ENCODE peak calls at places on chromosomes 4 and X, in five cellular contexts. U, J, M, S and G are unnamed samples.
A peak's percentile ranks its signal among the peaks of the same experiment; 100 is the strongest.

GRCh38 chrX:96435636-96436035 is 249.0 kb upstream of the DIAPH2 start:
- DNase-seq in U (no peak), J (peak; percentile 11), M (no peak), S (no peak), G (no peak)

GRCh38 chr4:17063870-17064269 is 165.4 kb upstream of the LDB2 start:
- DNase-seq in U (no peak), J (peak; percentile 29), M (no peak), S (no peak), G (no peak)

GRCh38 chr4:182264139-182264752 is 21.0 kb downstream of the TENM3 start:
- DNase-seq in U (no peak), J (no peak), M (no peak), S (no peak), G (no peak)

GRCh38 chr4:182738283-182739047 is 178.7 kb downstream of the DCTD start:
- DNase-seq in U (no peak), J (no peak), M (no peak), S (no peak), G (no peak)

GRCh38 chr4:82284475-82284857 is 89.3 kb downstream of the HNRNPD start:
- DNase-seq in U (no peak), J (peak; percentile 2), M (no peak), S (no peak), G (no peak)

GRCh38 chr4:100288811-100289529 is 98.7 kb upstream of the DDIT4L start:
- DNase-seq in U (no peak), J (no peak), M (no peak), S (no peak), G (no peak)

GRCh38 chrX:134695999-134696398 is 37.7 kb upstream of the PLAC1 start:
- DNase-seq in U (no peak), J (no peak), M (no peak), S (no peak), G (no peak)

GRCh38 chrX:8147216-8147615 is 23.9 kb downstream of the VCX2 start:
- DNase-seq in U (no peak), J (no peak), M (no peak), S (no peak), G (no peak)

GRCh38 chr4:53273726-53274125 is 92.1 kb downstream of the SCFD2 start:
- DNase-seq in U (no peak), J (peak; percentile 37), M (no peak), S (no peak), G (no peak)

GRCh38 chrX:140503714-140504351 is 1.0 kb downstream of the SOX3 start:
- DNase-seq in U (no peak), J (no peak), M (no peak), S (no peak), G (peak; percentile 91)

GRCh38 chr4:107490116-107490515 is 229.9 kb downstream of the PAPSS1 start:
- DNase-seq in U (no peak), J (no peak), M (no peak), S (no peak), G (no peak)

GRCh38 chr4:11743236-11743635 is 314.5 kb upstream of the HS3ST1 start:
- DNase-seq in U (no peak), J (no peak), M (no peak), S (no peak), G (no peak)

GRCh38 chrX:131812847-131813825 is 210.0 kb upstream of the STK26 start:
- DNase-seq in U (peak; percentile 72), J (peak; percentile 58), M (no peak), S (peak; percentile 39), G (no peak)

GRCh38 chrX:46408553-46409407 is 136.4 kb downstream of the ZNF674 start:
- DNase-seq in U (peak; percentile 53), J (peak; percentile 69), M (peak; percentile 50), S (no peak), G (no peak)

GRCh38 chr4:3412257-3413020 is 29.3 kb upstream of the HGFAC start:
- DNase-seq in U (no peak), J (no peak), M (peak; percentile 11), S (no peak), G (peak; percentile 74)

GRCh38 chr4:31045724-31046318 is 325.7 kb downstream of the PCDH7 start:
- DNase-seq in U (no peak), J (peak; percentile 12), M (no peak), S (no peak), G (no peak)

GRCh38 chr4:137524642-137525384 is 7.5 kb downstream of the PCDH18 start:
- DNase-seq in U (no peak), J (no peak), M (no peak), S (no peak), G (no peak)

GRCh38 chr4:13523105-13523477 is 21.2 kb downstream of the NKX3-2 start:
- DNase-seq in U (no peak), J (no peak), M (no peak), S (no peak), G (no peak)

GRCh38 chrX:139058831-139059495 is 347.4 kb upstream of the FGF13 start:
- DNase-seq in U (no peak), J (no peak), M (no peak), S (no peak), G (no peak)

GRCh38 chr4:17055788-17056187 is 157.3 kb upstream of the LDB2 start:
- DNase-seq in U (no peak), J (peak; percentile 85), M (no peak), S (no peak), G (no peak)

GRCh38 chr4:44150091-44150576 is 298.5 kb downstream of the KCTD8 start:
- DNase-seq in U (no peak), J (peak; percentile 19), M (no peak), S (no peak), G (no peak)

GRCh38 chr4:20085156-20085555 is 166.5 kb upstream of the SLIT2 start:
- DNase-seq in U (no peak), J (no peak), M (no peak), S (no peak), G (no peak)

GRCh38 chrX:75547783-75548182 is 24.9 kb upstream of the ZDHHC15 start:
- DNase-seq in U (no peak), J (no peak), M (peak; percentile 40), S (no peak), G (no peak)

GRCh38 chr4:47623916-47624554 is 139.0 kb downstream of the ATP10D start:
- DNase-seq in U (no peak), J (peak; percentile 68), M (no peak), S (no peak), G (no peak)

GRCh38 chrX:71098302-71098701 is 2.7 kb downstream of the FOXO4 start:
- DNase-seq in U (peak; percentile 67), J (no peak), M (peak; percentile 42), S (peak; percentile 37), G (no peak)

GRCh38 chr4:184893836-184894571 is 68.2 kb upstream of the ACSL1 start:
- DNase-seq in U (no peak), J (no peak), M (no peak), S (no peak), G (no peak)

GRCh38 chr4:110902500-110902899 is 279.6 kb upstream of the PITX2 start:
- DNase-seq in U (no peak), J (no peak), M (no peak), S (no peak), G (no peak)

GRCh38 chr4:111957131-111957530 is 188.1 kb upstream of the FAM241A start:
- DNase-seq in U (no peak), J (no peak), M (no peak), S (no peak), G (no peak)

GRCh38 chrX:107600366-107600765 is 27.9 kb upstream of the PRPS1 start:
- DNase-seq in U (no peak), J (no peak), M (no peak), S (no peak), G (no peak)

GRCh38 chr4:113328514-113328913 is 279.1 kb downstream of the ANK2 start:
- DNase-seq in U (no peak), J (no peak), M (no peak), S (no peak), G (no peak)

DNA sequence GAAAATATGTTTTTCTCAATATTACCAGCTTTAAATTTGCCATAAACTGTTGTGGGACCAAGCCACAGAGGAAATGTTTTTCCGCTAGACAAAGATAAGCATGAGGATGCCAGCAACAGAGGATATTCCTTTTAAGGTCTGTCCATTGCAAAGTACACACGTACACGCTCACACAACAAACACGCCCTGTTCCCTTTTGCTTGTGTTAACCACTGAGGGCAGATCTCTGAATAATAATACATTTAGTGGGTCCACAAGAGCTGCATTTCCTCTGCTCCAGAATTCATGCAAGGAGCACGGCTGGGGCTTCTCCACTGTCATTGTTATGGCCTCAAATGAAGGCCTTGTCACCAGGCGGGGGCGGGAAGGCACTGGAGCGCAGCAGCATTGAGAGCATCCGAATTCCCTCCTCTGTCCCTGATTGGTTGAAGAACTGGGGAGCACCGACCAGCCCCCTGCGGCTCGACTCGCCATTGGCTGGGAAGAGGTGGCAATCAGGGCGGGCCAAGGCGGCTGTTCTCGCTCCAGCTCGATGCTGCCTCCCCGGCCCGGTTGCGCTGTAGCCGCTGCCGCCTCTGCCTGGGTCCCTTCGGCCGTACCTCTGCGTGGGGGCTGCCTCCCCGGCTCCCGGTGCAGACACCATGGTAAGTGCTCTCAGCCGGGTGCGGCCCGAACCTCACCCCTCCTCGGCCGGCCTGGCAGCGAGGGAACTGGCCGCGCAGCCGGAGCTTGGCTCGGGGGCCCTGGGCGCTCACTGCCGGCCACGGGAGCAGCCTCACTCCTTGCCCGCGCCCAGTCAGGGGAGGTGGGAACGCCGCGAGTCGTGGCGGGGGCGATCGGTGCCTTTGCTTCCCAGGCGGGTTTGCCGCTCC is at the start of gene GUCY1B1:
- DNase-seq in U (peak; percentile 86), J (peak; percentile 94), M (peak; percentile 78), S (peak; percentile 82), G (peak; percentile 97)
- TF ChIP-seq CTCF in U (no peak), J (peak; percentile 52), M (peak; percentile 44), S (peak; percentile 60), G (peak; percentile 76)

DNA sequence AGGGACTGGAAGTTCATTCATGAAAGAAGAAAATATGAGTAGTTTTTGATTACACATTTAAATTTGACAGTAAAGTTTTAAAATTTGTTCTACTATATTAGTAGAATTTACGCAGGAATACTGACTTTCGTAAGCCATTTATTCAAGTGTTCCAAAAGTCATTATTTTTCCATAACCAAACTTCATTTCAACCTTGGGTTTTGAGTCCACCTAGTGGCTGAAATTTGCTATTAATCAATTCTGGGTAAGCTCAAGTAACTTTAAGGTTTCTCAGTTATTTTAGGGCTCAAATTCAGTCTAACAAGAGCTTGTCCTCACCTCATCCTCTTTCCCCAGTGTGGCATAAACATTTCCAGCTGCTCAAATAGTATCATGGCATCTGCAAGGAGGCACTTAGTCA is 175.4 kb downstream of the SH3BGRL start:
- DNase-seq in U (no peak), J (peak; percentile 3), M (no peak), S (no peak), G (no peak)
- TF ChIP-seq CTCF in U (peak; percentile 61), J (peak; percentile 40), M (peak; percentile 54), S (peak; percentile 55), G (peak; percentile 83)

GRCh38 chr4:86910369-86910768 is 18.1 kb upstream of the C4orf36 start:
- DNase-seq in U (no peak), J (no peak), M (no peak), S (no peak), G (no peak)
- TF ChIP-seq CTCF in U (no peak), J (no peak), M (no peak), S (no peak), G (peak; percentile 17)

GRCh38 chr4:7649741-7650531 is 215.2 kb upstream of the PSAPL1 start:
- DNase-seq in U (peak; percentile 96), J (peak; percentile 95), M (no peak), S (peak; percentile 44), G (peak; percentile 71)

GRCh38 chr4:7651461-7651921 is 216.8 kb upstream of the PSAPL1 start:
- DNase-seq in U (no peak), J (peak; percentile 23), M (peak; percentile 61), S (no peak), G (no peak)

GRCh38 chr4:7652006-7652405 is 217.3 kb upstream of the PSAPL1 start:
- DNase-seq in U (no peak), J (no peak), M (no peak), S (no peak), G (no peak)

GRCh38 chr4:7649411-7649740 is 214.6 kb upstream of the PSAPL1 start:
- DNase-seq in U (no peak), J (no peak), M (no peak), S (no peak), G (no peak)

GRCh38 chr4:7650606-7651400 is 216.1 kb upstream of the PSAPL1 start:
- DNase-seq in U (peak; percentile 81), J (peak; percentile 43), M (no peak), S (no peak), G (peak; percentile 50)
- TF ChIP-seq CTCF in U (peak; percentile 47), J (peak; percentile 50), M (no peak), S (no peak), G (no peak)